ENCODE peak calls at places on chromosomes 16 and 17, in four cellular contexts. Q is progenitor cell of endocrine pancreas; U is AG09319; J is activated T-helper 9 cell treated with anti-CD3 and anti-CD28 coated beads, Interleukin-2, amount 50 U/mL, for 16 hours. V is an unnamed sample.

GRCh38 chr16:85057212-85057889 is 29.8 kb downstream of the KIAA0513 start:
- DNase-seq in Q (no peak), U (no peak), J (no peak), V (peak; percentile 52)

GRCh38 chr17:77810536-77810935 is 148.0 kb upstream of the TNRC6C start:
- DNase-seq in U (peak; percentile 49), Q (no peak), J (no peak), V (peak; percentile 71)

GRCh38 chr16:69190598-69190997 is 3.6 kb downstream of the SNTB2 start:
- DNase-seq in Q (no peak), U (no peak), J (no peak), V (no peak)

GRCh38 chr17:74567397-74567796 is at the start of gene CD300H:
- DNase-seq in J (no peak), Q (no peak), U (no peak), V (no peak)

GRCh38 chr17:73226556-73227172 is 33.8 kb downstream of the COG1 start:
- DNase-seq in J (no peak), U (no peak), Q (no peak), V (no peak)

GRCh38 chr16:73384561-73384960 is 336.6 kb upstream of the ZFHX3 start:
- DNase-seq in Q (no peak), U (no peak), J (no peak), V (no peak)

GRCh38 chr17:36602924-36603384 is 1.6 kb downstream of the MRM1 start:
- DNase-seq in U (no peak), Q (peak; percentile 45), J (peak; percentile 42), V (peak; percentile 70)

GRCh38 chr17:36722121-36722902 is 120.9 kb downstream of the MRM1 start:
- DNase-seq in J (peak; percentile 69), Q (peak; percentile 74), U (peak; percentile 8), V (peak; percentile 87)

GRCh38 chr16:13811834-13812233 is 108.1 kb upstream of the ERCC4 start:
- DNase-seq in U (no peak), Q (no peak), J (no peak), V (no peak)

GRCh38 chr17:50559674-50560184 is 786 bp upstream of the CACNA1G start:
- DNase-seq in Q (no peak), J (no peak), U (no peak), V (peak; percentile 81)

GRCh38 chr16:84794626-84795025 is 25.2 kb upstream of the CRISPLD2 start:
- DNase-seq in U (no peak), Q (no peak), J (no peak), V (no peak)

GRCh38 chr17:57663326-57664070 is 81.6 kb downstream of the CCDC182 start:
- DNase-seq in J (no peak), U (no peak), Q (no peak), V (no peak)

GRCh38 chr16:30086291-30087140 is 5.2 kb downstream of the TBX6 start:
- DNase-seq in J (no peak), Q (no peak), U (no peak), V (no peak)